ENCODE peak calls at places on chromosome 16, in eight cellular contexts. One of them, this sample, is unnamed.

GRCh38 chr16:84819644-84820304 is at the start of gene CRISPLD2:
- DNase-seq in IMR-90: peak
- DNase-seq in A673: peak
- DNase-seq in heart right ventricle: peak
- DNase-seq in GM23338: peak
- DNase-seq in OCI-LY7: peak
- DNase-seq in CD8-positive, alpha-beta T cell: peak
- DNase-seq in dorsolateral prefrontal cortex: peak
- DNase-seq in this sample: peak

GRCh38 chr16:57045694-57046381 is 46.5 kb upstream of the CPNE2 start:
- DNase-seq in GM23338: peak
- DNase-seq in A673: peak
- DNase-seq in CD8-positive, alpha-beta T cell: peak
- DNase-seq in IMR-90: peak
- DNase-seq in dorsolateral prefrontal cortex: peak
- DNase-seq in OCI-LY7: peak
- DNase-seq in heart right ventricle: peak
- DNase-seq in this sample: peak

GRCh38 chr16:66131895-66132294 is 234.6 kb upstream of the CDH5 start:
- DNase-seq in heart right ventricle: no peak
- DNase-seq in dorsolateral prefrontal cortex: no peak
- DNase-seq in CD8-positive, alpha-beta T cell: no peak
- DNase-seq in GM23338: no peak
- DNase-seq in IMR-90: peak
- DNase-seq in OCI-LY7: no peak
- DNase-seq in A673: no peak
- DNase-seq in this sample: no peak

GRCh38 chr16:56898847-56899246 is 33.1 kb upstream of the HERPUD1 start:
- DNase-seq in A673: no peak
- DNase-seq in heart right ventricle: no peak
- DNase-seq in OCI-LY7: no peak
- DNase-seq in CD8-positive, alpha-beta T cell: no peak
- DNase-seq in IMR-90: no peak
- DNase-seq in GM23338: no peak
- DNase-seq in dorsolateral prefrontal cortex: no peak
- DNase-seq in this sample: no peak

GRCh38 chr16:88403794-88404581 is 21.2 kb downstream of the ZNF469 start:
- DNase-seq in heart right ventricle: no peak
- DNase-seq in OCI-LY7: peak
- DNase-seq in dorsolateral prefrontal cortex: no peak
- DNase-seq in IMR-90: peak
- DNase-seq in CD8-positive, alpha-beta T cell: no peak
- DNase-seq in A673: no peak
- DNase-seq in GM23338: no peak
- DNase-seq in this sample: no peak

GRCh38 chr16:53952215-53953208 is 248.6 kb downstream of the FTO start:
- DNase-seq in IMR-90: peak
- DNase-seq in heart right ventricle: no peak
- DNase-seq in dorsolateral prefrontal cortex: no peak
- DNase-seq in CD8-positive, alpha-beta T cell: no peak
- DNase-seq in OCI-LY7: peak
- DNase-seq in A673: peak
- DNase-seq in GM23338: no peak
- DNase-seq in this sample: no peak

GRCh38 chr16:66129196-66129595 is 237.3 kb upstream of the CDH5 start:
- DNase-seq in CD8-positive, alpha-beta T cell: no peak
- DNase-seq in A673: no peak
- DNase-seq in GM23338: no peak
- DNase-seq in OCI-LY7: no peak
- DNase-seq in IMR-90: no peak
- DNase-seq in dorsolateral prefrontal cortex: no peak
- DNase-seq in heart right ventricle: no peak
- DNase-seq in this sample: no peak

GRCh38 chr16:88649924-88650748 is 717 bp downstream of the CYBA start:
- DNase-seq in GM23338: peak
- DNase-seq in CD8-positive, alpha-beta T cell: peak
- DNase-seq in OCI-LY7: peak
- DNase-seq in IMR-90: peak
- DNase-seq in heart right ventricle: no peak
- DNase-seq in dorsolateral prefrontal cortex: no peak
- DNase-seq in A673: no peak
- DNase-seq in this sample: peak

GRCh38 chr16:87337247-87337646 is 20.1 kb upstream of the C16orf95 start:
- DNase-seq in A673: no peak
- DNase-seq in GM23338: no peak
- DNase-seq in CD8-positive, alpha-beta T cell: no peak
- DNase-seq in dorsolateral prefrontal cortex: no peak
- DNase-seq in IMR-90: no peak
- DNase-seq in OCI-LY7: no peak
- DNase-seq in heart right ventricle: no peak
- DNase-seq in this sample: no peak

GRCh38 chr16:87339086-87339723 is 22.0 kb upstream of the C16orf95 start:
- DNase-seq in dorsolateral prefrontal cortex: no peak
- DNase-seq in GM23338: no peak
- DNase-seq in IMR-90: no peak
- DNase-seq in heart right ventricle: no peak
- DNase-seq in A673: no peak
- DNase-seq in OCI-LY7: no peak
- DNase-seq in CD8-positive, alpha-beta T cell: no peak
- DNase-seq in this sample: peak

GRCh38 chr16:87342504-87342903 is 25.3 kb upstream of the C16orf95 start:
- DNase-seq in IMR-90: no peak
- DNase-seq in GM23338: no peak
- DNase-seq in heart right ventricle: no peak
- DNase-seq in CD8-positive, alpha-beta T cell: no peak
- DNase-seq in OCI-LY7: no peak
- DNase-seq in A673: no peak
- DNase-seq in dorsolateral prefrontal cortex: no peak
- DNase-seq in this sample: no peak

GRCh38 chr16:87338155-87338765 is 21.1 kb upstream of the C16orf95 start:
- DNase-seq in dorsolateral prefrontal cortex: no peak
- DNase-seq in IMR-90: no peak
- DNase-seq in CD8-positive, alpha-beta T cell: no peak
- DNase-seq in OCI-LY7: no peak
- DNase-seq in A673: no peak
- DNase-seq in heart right ventricle: no peak
- DNase-seq in GM23338: no peak
- DNase-seq in this sample: no peak

DNA sequence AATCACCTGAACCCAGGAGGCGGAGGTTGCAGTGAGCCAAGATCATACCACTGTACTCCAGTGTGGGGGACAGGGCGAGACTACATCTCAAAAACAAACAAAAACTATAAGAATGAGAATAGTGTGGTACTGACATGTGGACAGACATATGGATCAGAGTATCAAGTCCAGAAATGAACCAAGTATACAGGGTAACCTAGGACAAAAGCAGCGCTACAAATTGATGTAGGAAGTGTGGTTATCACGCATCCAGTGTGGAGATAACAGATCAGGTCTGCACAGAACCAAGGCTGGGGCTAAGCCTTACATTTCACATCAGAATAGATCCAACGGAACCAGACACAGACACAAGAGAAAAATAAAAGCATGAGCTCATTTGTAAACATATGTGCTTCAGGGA is 23.0 kb upstream of the C16orf95 start:
- DNase-seq in GM23338: no peak
- DNase-seq in IMR-90: no peak
- DNase-seq in dorsolateral prefrontal cortex: no peak
- DNase-seq in OCI-LY7: no peak
- DNase-seq in CD8-positive, alpha-beta T cell: no peak
- DNase-seq in A673: no peak
- DNase-seq in heart right ventricle: no peak
- DNase-seq in this sample: no peak
- H3K27ac ChIP-seq in GM23338: no peak
- H3K27ac ChIP-seq in IMR-90: no peak
- H3K27ac ChIP-seq in dorsolateral prefrontal cortex: no peak
- H3K27ac ChIP-seq in OCI-LY7: no peak
- H3K27ac ChIP-seq in CD8-positive, alpha-beta T cell: no peak
- H3K27ac ChIP-seq in A673: no peak
- H3K27ac ChIP-seq in heart right ventricle: no peak
- H3K27ac ChIP-seq in this sample: no peak

GRCh38 chr16:67163164-67163902 is 1.2 kb upstream of the HSF4 start:
- DNase-seq in heart right ventricle: no peak
- DNase-seq in OCI-LY7: no peak
- DNase-seq in A673: no peak
- DNase-seq in dorsolateral prefrontal cortex: peak
- DNase-seq in GM23338: peak
- DNase-seq in IMR-90: peak
- DNase-seq in CD8-positive, alpha-beta T cell: no peak
- DNase-seq in this sample: peak
- TF ChIP-seq CTCF in heart right ventricle: no peak
- TF ChIP-seq CTCF in OCI-LY7: no peak
- TF ChIP-seq CTCF in A673: no peak
- TF ChIP-seq CTCF in dorsolateral prefrontal cortex: no peak
- TF ChIP-seq CTCF in GM23338: no peak
- TF ChIP-seq CTCF in IMR-90: no peak
- TF ChIP-seq CTCF in CD8-positive, alpha-beta T cell: no peak
- TF ChIP-seq CTCF in this sample: no peak

GRCh38 chr16:81515721-81516120 is 71.1 kb downstream of the CMIP start:
- DNase-seq in GM23338: no peak
- DNase-seq in A673: no peak
- DNase-seq in OCI-LY7: no peak
- DNase-seq in IMR-90: no peak
- DNase-seq in heart right ventricle: no peak
- DNase-seq in dorsolateral prefrontal cortex: no peak
- DNase-seq in CD8-positive, alpha-beta T cell: no peak
- DNase-seq in this sample: no peak

GRCh38 chr16:81517630-81518438 is 73.2 kb downstream of the CMIP start:
- DNase-seq in CD8-positive, alpha-beta T cell: no peak
- DNase-seq in OCI-LY7: no peak
- DNase-seq in A673: no peak
- DNase-seq in heart right ventricle: no peak
- DNase-seq in dorsolateral prefrontal cortex: no peak
- DNase-seq in IMR-90: peak
- DNase-seq in GM23338: no peak
- DNase-seq in this sample: no peak

GRCh38 chr16:81518439-81518757 is 73.8 kb downstream of the CMIP start:
- DNase-seq in dorsolateral prefrontal cortex: no peak
- DNase-seq in A673: no peak
- DNase-seq in OCI-LY7: no peak
- DNase-seq in CD8-positive, alpha-beta T cell: no peak
- DNase-seq in heart right ventricle: no peak
- DNase-seq in IMR-90: no peak
- DNase-seq in GM23338: no peak
- DNase-seq in this sample: no peak

GRCh38 chr16:81516478-81517149 is 72.0 kb downstream of the CMIP start:
- DNase-seq in GM23338: no peak
- DNase-seq in A673: no peak
- DNase-seq in dorsolateral prefrontal cortex: no peak
- DNase-seq in CD8-positive, alpha-beta T cell: no peak
- DNase-seq in OCI-LY7: no peak
- DNase-seq in heart right ventricle: no peak
- DNase-seq in IMR-90: no peak
- DNase-seq in this sample: no peak

DNA sequence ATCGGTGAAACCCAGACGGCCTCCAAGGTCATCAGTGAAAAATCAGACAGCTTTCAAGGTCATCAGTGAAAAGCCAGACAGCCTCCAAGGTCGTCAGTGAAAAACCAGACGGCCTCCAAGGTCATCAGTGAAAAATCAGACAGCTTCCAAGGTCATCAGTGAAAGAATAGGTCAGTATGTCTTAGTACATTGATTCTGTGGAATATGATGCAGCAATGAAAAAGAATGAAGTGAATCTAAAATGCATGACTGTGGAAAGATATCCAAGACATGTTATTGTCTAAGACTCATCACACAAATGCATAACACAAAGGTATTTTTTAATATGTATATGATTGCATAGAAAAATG is 72.5 kb downstream of the CMIP start:
- DNase-seq in CD8-positive, alpha-beta T cell: no peak
- DNase-seq in GM23338: no peak
- DNase-seq in heart right ventricle: no peak
- DNase-seq in A673: no peak
- DNase-seq in OCI-LY7: no peak
- DNase-seq in dorsolateral prefrontal cortex: no peak
- DNase-seq in IMR-90: no peak
- DNase-seq in this sample: no peak
- H3K27ac ChIP-seq in CD8-positive, alpha-beta T cell: no peak
- H3K27ac ChIP-seq in GM23338: no peak
- H3K27ac ChIP-seq in heart right ventricle: no peak
- H3K27ac ChIP-seq in A673: no peak
- H3K27ac ChIP-seq in OCI-LY7: no peak
- H3K27ac ChIP-seq in dorsolateral prefrontal cortex: no peak
- H3K27ac ChIP-seq in IMR-90: no peak
- H3K27ac ChIP-seq in this sample: no peak

GRCh38 chr16:46688657-46689491 is at the start of gene VPS35:
- DNase-seq in dorsolateral prefrontal cortex: peak
- DNase-seq in CD8-positive, alpha-beta T cell: peak
- DNase-seq in heart right ventricle: peak
- DNase-seq in OCI-LY7: peak
- DNase-seq in IMR-90: peak
- DNase-seq in A673: peak
- DNase-seq in GM23338: peak
- DNase-seq in this sample: peak

GRCh38 chr16:46691720-46692119 is 2.3 kb downstream of the ORC6 start:
- DNase-seq in CD8-positive, alpha-beta T cell: no peak
- DNase-seq in IMR-90: peak
- DNase-seq in OCI-LY7: peak
- DNase-seq in A673: no peak
- DNase-seq in GM23338: no peak
- DNase-seq in dorsolateral prefrontal cortex: no peak
- DNase-seq in heart right ventricle: no peak
- DNase-seq in this sample: no peak

GRCh38 chr16:46690281-46691178 is 1.1 kb downstream of the ORC6 start:
- DNase-seq in CD8-positive, alpha-beta T cell: no peak
- DNase-seq in OCI-LY7: peak
- DNase-seq in dorsolateral prefrontal cortex: no peak
- DNase-seq in GM23338: no peak
- DNase-seq in IMR-90: peak
- DNase-seq in A673: no peak
- DNase-seq in heart right ventricle: no peak
- DNase-seq in this sample: no peak

GRCh38 chr16:46688101-46688656 is 799 bp downstream of the VPS35 start:
- DNase-seq in heart right ventricle: peak
- DNase-seq in GM23338: no peak
- DNase-seq in dorsolateral prefrontal cortex: no peak
- DNase-seq in A673: no peak
- DNase-seq in CD8-positive, alpha-beta T cell: no peak
- DNase-seq in OCI-LY7: no peak
- DNase-seq in IMR-90: peak
- DNase-seq in this sample: peak

DNA sequence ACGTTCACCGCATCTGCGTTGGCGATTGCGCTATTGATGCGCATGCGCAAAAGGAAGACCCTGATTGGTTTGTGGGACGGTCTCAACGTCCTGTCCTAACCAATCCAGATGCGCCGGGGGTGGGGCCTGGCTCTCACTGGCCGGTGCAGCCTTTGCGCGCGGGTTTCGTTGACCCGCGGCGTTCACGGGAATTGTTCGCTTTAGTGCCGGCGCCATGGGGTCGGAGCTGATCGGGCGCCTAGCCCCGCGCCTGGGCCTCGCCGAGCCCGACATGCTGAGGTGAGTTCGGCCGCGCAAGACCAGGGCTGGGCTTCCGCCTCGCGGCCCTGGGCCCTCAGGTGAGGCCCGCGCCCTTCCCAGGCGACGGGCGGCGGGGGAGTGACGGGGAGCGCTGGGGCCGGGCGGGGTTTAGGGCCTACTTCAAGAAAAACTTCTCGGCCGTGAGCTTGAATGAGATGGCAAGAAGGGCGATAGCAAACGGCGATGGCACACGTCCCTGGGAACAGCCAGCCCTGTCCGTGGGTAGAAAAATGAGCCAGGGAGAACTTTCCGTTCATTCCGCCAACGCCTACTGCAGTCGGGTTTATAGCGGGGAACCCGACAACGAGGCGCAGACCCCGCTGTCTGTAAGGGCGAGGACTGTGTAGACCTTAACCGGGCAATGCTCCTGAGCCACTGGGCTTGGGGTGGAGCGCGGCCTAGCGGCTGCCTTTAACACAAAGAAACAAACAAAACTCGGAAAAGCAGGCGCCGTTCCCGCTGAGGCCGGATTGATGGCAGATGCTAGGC is at the start of gene ORC6:
- DNase-seq in A673: peak
- DNase-seq in CD8-positive, alpha-beta T cell: peak
- DNase-seq in dorsolateral prefrontal cortex: peak
- DNase-seq in heart right ventricle: peak
- DNase-seq in IMR-90: peak
- DNase-seq in OCI-LY7: peak
- DNase-seq in GM23338: peak
- DNase-seq in this sample: peak
- TF ChIP-seq CTCF in A673: peak
- TF ChIP-seq CTCF in CD8-positive, alpha-beta T cell: peak
- TF ChIP-seq CTCF in dorsolateral prefrontal cortex: no peak
- TF ChIP-seq CTCF in heart right ventricle: no peak
- TF ChIP-seq CTCF in IMR-90: peak
- TF ChIP-seq CTCF in OCI-LY7: peak
- TF ChIP-seq CTCF in GM23338: peak
- TF ChIP-seq CTCF in this sample: no peak

This sample was measured in heart left ventricle.